ENCODE peak calls at places on chromosomes 13 and 19, in five cellular contexts. K is fibroblast of mammary gland, A is T-helper 1 cell, M is HCT116, D is coronary artery. V is an unnamed sample.

GRCh38 chr19:4278460-4278901 is 585 bp upstream of the SHD start:
- DNase-seq in K (no peak), A (no peak), M (no peak), D (no peak), V (no peak)

GRCh38 chr19:18100710-18101109 is 3.1 kb downstream of the MAST3 start:
- DNase-seq in K (peak; percentile 8), A (no peak), M (no peak), D (no peak), V (no peak)

GRCh38 chr13:27621366-27622101 is at the start of gene POLR1D:
- DNase-seq in K (peak; percentile 63), A (peak; percentile 81), M (peak; percentile 77), D (peak; percentile 84), V (peak; percentile 93)

GRCh38 chr13:24385902-24386301 is 76.5 kb downstream of the C1QTNF9 start:
- DNase-seq in K (no peak), A (no peak), M (no peak), D (no peak), V (no peak)

GRCh38 chr13:44267966-44268365 is 105.7 kb upstream of the SERP2 start:
- DNase-seq in K (peak; percentile 62), A (no peak), M (no peak), D (peak; percentile 62), V (no peak)

GRCh38 chr13:66296875-66297274 is 933.3 kb downstream of the PCDH9 start:
- DNase-seq in K (no peak), A (no peak), M (no peak), D (no peak), V (no peak)

GRCh38 chr13:96781141-96781540 is 213.1 kb downstream of the OXGR1 start:
- DNase-seq in K (no peak), A (no peak), M (no peak), D (peak; percentile 80), V (no peak)

GRCh38 chr19:8143041-8143440 is 6.4 kb downstream of the FBN3 start:
- DNase-seq in K (no peak), A (no peak), M (no peak), D (no peak), V (peak; percentile 33)

GRCh38 chr19:10404888-10405808 is 1.8 kb upstream of the CDC37 start:
- DNase-seq in K (no peak), A (no peak), M (no peak), D (no peak), V (no peak)

GRCh38 chr13:44686478-44687071 is 110.4 kb upstream of the TSC22D1 start:
- DNase-seq in K (no peak), A (no peak), M (no peak), D (no peak), V (no peak)

GRCh38 chr13:43268632-43269031 is 245.2 kb downstream of the DNAJC15 start:
- DNase-seq in K (no peak), A (no peak), M (no peak), D (no peak), V (no peak)

GRCh38 chr19:53908106-53908932 is 759 bp upstream of the CACNG7 start:
- DNase-seq in K (peak; percentile 46), A (no peak), M (no peak), D (no peak), V (peak; percentile 83)

GRCh38 chr19:42284066-42284501 is 15.0 kb downstream of the CIC start:
- DNase-seq in K (peak; percentile 65), A (peak; percentile 83), M (no peak), D (peak; percentile 90), V (peak; percentile 94)

GRCh38 chr13:48318714-48319457 is 15.3 kb downstream of the RB1 start:
- DNase-seq in K (peak; percentile 17), A (no peak), M (no peak), D (no peak), V (no peak)

GRCh38 chr13:45055902-45056648 is 64.2 kb upstream of the GTF2F2 start:
- DNase-seq in K (peak; percentile 90), A (no peak), M (peak; percentile 42), D (no peak), V (peak; percentile 54)

V was measured in D341Med.